ENCODE peak calls at places on chromosomes 4 and X, in five cellular contexts. I is A549; Q is CD8-positive, alpha-beta T cell; T is endothelial cell of umbilical vein; F is stomach. J is an unnamed sample. For H3K4me1, the result is how much of the 10 kb centered on the place peaks cover.

GRCh38 chr4:80182237-80182866 is 15.0 kb upstream of the PRDM8 start:
- DNase-seq in Q (no peak), F (no peak), I (no peak), T (no peak), J (no peak)

GRCh38 chrX:19544693-19545305 is 29.5 kb upstream of the MAP3K15 start:
- DNase-seq in I (peak), T (peak), Q (no peak), F (peak), J (no peak)

GRCh38 chr4:130336585-130337217 is 1240.7 kb downstream of the C4orf33 start:
- DNase-seq in T (peak), I (peak), F (no peak), Q (no peak), J (no peak)

GRCh38 chr4:128241425-128241913 is 46.1 kb downstream of the PGRMC2 start:
- DNase-seq in F (no peak), I (peak), Q (no peak), T (no peak), J (peak)

GRCh38 chrX:41238543-41238942 is 95.4 kb upstream of the DDX3X start:
- DNase-seq in I (peak), Q (no peak), F (no peak), T (peak), J (no peak)

GRCh38 chrX:133444952-133445831 is 29.9 kb upstream of the GPC4 start:
- DNase-seq in Q (no peak), I (peak), T (no peak), F (no peak), J (no peak)

GRCh38 chr4:27398911-27399310 is 538.3 kb downstream of the STIM2 start:
- DNase-seq in Q (no peak), F (no peak), T (no peak), I (no peak), J (no peak)

GRCh38 chr4:128866281-128866680 is 56.8 kb downstream of the JADE1 start:
- DNase-seq in T (no peak), F (no peak), I (no peak), Q (no peak), J (no peak)

DNA sequence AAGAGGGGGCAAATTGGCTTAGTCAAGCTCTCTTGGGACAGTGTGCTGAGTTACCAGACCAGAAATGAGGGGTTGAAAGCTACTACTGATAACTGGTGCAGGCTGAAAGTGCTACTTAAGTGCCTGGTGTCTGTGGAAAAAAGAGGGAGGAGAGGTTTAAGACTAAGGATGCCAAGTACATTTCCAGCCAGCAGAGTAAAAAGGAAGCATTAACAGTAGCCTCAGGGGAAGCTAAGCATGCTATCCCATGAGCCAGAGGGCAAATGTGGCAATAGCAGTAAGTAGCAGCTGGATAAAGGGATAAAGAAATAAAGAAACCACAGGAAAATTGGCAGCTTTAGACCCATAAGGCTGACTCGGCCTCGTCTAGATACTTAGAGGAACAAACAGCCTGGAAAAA is 196.3 kb upstream of the MAB21L2 start:
- DNase-seq in Q (no peak), I (no peak), T (peak), F (no peak), J (no peak)
- TF ChIP-seq CTCF in Q (no peak), I (no peak), T (no peak), F (no peak), J (no peak)

DNA sequence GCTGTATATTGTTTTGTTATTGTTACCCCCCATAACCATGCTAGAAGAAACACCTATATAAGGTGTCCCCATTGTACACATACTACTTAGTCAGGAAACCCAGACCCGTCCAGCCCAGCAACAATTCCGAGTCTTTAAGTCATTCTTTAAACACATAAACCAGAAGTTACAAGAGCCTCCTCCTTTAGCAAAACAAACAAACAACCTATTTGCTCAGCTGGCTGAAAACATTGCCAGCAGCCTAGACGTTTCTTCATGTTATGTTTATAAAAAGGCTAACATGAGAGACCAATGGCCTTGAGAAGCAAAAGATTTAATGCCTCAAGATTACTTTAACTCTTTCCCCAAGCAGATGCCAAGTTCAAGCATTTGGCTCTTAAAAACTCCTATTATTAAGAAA is 1.4 kb downstream of the ACOX3 start:
- DNase-seq in T (peak), Q (no peak), I (no peak), F (no peak), J (no peak)
- H3K4me1 ChIP-seq in T (under half), Q (half or more), I (under half), F (under half), J (under half)

GRCh38 chr4:2694691-2695090 is 61.4 kb downstream of the TNIP2 start:
- DNase-seq in I (no peak), T (no peak), Q (no peak), F (no peak), J (no peak)

GRCh38 chr4:2696423-2696822 is 59.7 kb downstream of the TNIP2 start:
- DNase-seq in F (no peak), T (no peak), I (no peak), Q (no peak), J (no peak)

GRCh38 chr4:2698504-2698903 is 57.6 kb downstream of the TNIP2 start:
- DNase-seq in Q (no peak), I (no peak), F (no peak), T (no peak), J (no peak)

GRCh38 chr4:2697995-2698414 is 58.1 kb downstream of the TNIP2 start:
- DNase-seq in F (peak), Q (no peak), I (no peak), T (no peak), J (no peak)

GRCh38 chr4:2695661-2696060 is 60.5 kb downstream of the TNIP2 start:
- DNase-seq in Q (no peak), F (no peak), I (no peak), T (no peak), J (no peak)
- H3K4me3 ChIP-seq in Q (no peak), F (no peak), I (no peak), T (no peak), J (no peak)

GRCh38 chr4:39658756-39659155 is 20.1 kb upstream of the SMIM14 start:
- DNase-seq in Q (no peak), I (no peak), T (no peak), F (no peak), J (no peak)
- TF ChIP-seq CTCF in Q (no peak), I (peak), T (peak), F (peak), J (peak)

GRCh38 chrX:154728791-154729190 is 22.1 kb downstream of the GAB3 start:
- DNase-seq in F (no peak), T (no peak), Q (no peak), I (no peak), J (no peak)

GRCh38 chrX:154724999-154725756 is 25.7 kb downstream of the GAB3 start:
- DNase-seq in F (no peak), Q (no peak), T (no peak), I (no peak), J (no peak)

GRCh38 chrX:154730271-154730883 is 20.5 kb downstream of the GAB3 start:
- DNase-seq in T (peak), I (no peak), Q (no peak), F (no peak), J (no peak)

GRCh38 chrX:154729439-154729838 is 21.4 kb downstream of the GAB3 start:
- DNase-seq in Q (no peak), T (no peak), I (no peak), F (no peak), J (no peak)

DNA sequence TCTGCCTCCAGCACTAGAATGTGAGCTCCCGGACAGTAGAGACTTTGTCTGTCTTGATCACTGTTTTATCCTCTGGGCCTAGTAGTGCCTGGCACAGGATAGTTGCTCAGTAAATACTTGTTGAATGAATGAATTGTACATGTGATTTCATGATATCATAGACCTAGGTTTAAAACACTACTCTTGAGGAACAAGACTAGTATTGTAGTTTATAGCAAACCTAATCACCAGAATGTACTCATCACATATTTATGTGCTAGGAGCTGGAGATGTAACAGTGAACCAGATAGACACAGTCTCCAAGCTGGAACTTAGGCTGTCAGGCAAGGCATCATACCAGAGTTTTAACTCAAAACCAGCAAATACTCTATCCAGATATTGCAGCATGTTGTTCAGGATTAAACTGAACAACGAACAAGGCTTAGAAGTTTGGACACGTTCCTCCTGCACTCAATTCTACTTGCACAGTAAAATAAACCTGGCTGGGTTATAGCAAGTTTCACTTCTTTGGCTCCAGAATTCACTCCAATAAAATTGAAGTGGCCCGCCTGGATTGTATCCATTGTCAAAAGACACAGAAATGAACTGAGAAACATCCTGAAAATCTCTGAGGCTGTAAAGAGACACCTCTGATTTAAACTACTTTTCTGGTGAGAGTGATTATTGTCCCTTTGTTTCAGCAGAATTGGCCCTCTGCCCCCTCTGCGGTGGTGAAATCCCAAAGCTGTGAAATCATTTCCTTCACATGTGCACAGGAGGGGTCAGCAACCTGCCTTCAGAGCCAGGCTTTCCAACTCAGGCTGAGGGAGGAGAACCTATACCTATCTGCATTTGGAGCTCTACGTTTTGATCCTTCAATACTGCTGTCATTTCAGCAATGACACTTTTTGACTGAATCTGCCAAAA is 23.2 kb downstream of the GAB3 start:
- DNase-seq in T (peak), I (no peak), Q (no peak), F (no peak), J (peak)
- H3K4me1 ChIP-seq in T (half or more), I (under half), Q (half or more), F (under half), J (under half)

J was measured in RWPE2.